ENCODE peak calls at places on chromosomes 4 and X, in five cellular contexts. B is stomach, U is suprapubic skin, R is K562, V is breast epithelium. I is an unnamed sample.

GRCh38 chrX:77160301-77160700 is 286.9 kb upstream of the FGF16 start:
- DNase-seq in B (no peak), U (no peak), V (no peak), R (no peak), I (no peak)

GRCh38 chr4:1910643-1911042 is 39.5 kb downstream of the NSD2 start:
- DNase-seq in B (peak), R (peak), V (no peak), U (no peak), I (no peak)

GRCh38 chr4:81030617-81031388 is at the start of gene BMP3:
- DNase-seq in R (no peak), U (no peak), B (no peak), V (no peak), I (no peak)

GRCh38 chr4:7817877-7818675 is 121.6 kb downstream of the AFAP1 start:
- DNase-seq in U (no peak), R (no peak), B (no peak), V (no peak), I (no peak)

GRCh38 chrX:5916945-5917344 is 311.7 kb downstream of the NLGN4X start:
- DNase-seq in R (no peak), V (no peak), B (no peak), U (no peak), I (no peak)

GRCh38 chr4:39046243-39046642 is 14.0 kb upstream of the TMEM156 start:
- DNase-seq in B (no peak), U (no peak), R (no peak), V (no peak), I (no peak)

GRCh38 chr4:19993222-19993621 is 258.5 kb upstream of the SLIT2 start:
- DNase-seq in U (no peak), V (no peak), B (no peak), R (no peak), I (no peak)

GRCh38 chrX:70262952-70263567 is 3.1 kb upstream of the P2RY4 start:
- DNase-seq in R (peak), B (no peak), U (no peak), V (peak), I (no peak)

GRCh38 chr4:152975615-152976465 is 39.7 kb downstream of the FHDC1 start:
- DNase-seq in R (no peak), U (no peak), V (no peak), B (no peak), I (no peak)

GRCh38 chr4:89000844-89001360 is 56.1 kb downstream of the FAM13A start:
- DNase-seq in B (no peak), V (no peak), R (no peak), U (no peak), I (no peak)

GRCh38 chr4:70746179-70746839 is 24.5 kb downstream of the RUFY3 start:
- DNase-seq in B (no peak), R (no peak), U (no peak), V (no peak), I (no peak)

GRCh38 chr4:14749910-14750309 is 252.4 kb upstream of the CPEB2 start:
- DNase-seq in R (no peak), U (no peak), V (no peak), B (peak), I (no peak)

DNA sequence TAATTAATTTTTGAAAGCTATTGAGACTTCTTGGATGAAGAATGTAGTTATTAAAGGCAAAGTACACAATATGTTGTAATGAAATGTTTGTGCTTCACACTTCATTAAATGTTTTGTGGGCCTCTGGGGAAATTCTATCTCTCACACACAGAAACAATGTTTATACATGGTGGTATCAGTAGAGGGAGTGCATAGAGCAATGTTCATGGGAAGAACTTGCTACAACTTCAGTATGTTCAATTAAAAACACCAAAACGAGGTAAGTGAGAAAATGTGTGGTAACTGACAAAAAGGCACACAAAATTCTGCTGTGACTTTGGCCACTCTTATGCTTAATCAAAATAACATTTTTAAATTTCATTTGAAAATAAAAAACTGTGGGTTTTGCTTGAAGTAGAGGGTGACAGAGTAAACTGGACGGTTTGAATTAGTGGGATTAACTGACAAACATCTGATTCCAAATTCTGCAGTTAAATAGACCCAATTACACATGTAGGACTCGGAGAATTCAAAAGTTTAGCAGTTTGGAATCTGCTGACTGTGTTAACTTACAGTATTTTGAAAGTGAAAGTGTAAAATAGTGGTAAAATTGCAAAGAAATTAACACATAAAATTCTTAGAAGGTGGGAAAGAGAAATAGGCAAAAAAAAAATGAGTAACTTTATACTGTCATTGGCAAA is 111.4 kb upstream of the TTC29 start:
- DNase-seq in B (no peak), R (no peak), V (no peak), U (no peak), I (no peak)
- H3K4me3 ChIP-seq in B (peak), R (peak), V (peak), U (peak), I (peak)

GRCh38 chrX:103688949-103689348 is 2.5 kb upstream of the MORF4L2 start:
- DNase-seq in V (no peak), R (peak), B (no peak), U (no peak), I (no peak)

GRCh38 chrX:103687073-103687695 is 685 bp upstream of the MORF4L2 start:
- DNase-seq in B (peak), V (peak), R (peak), U (peak), I (no peak)

GRCh38 chrX:103686199-103687072 is at the start of gene MORF4L2:
- DNase-seq in V (peak), B (peak), R (peak), U (peak), I (no peak)

GRCh38 chrX:103685396-103685795 is 1.1 kb downstream of the MORF4L2 start:
- DNase-seq in U (no peak), V (no peak), B (no peak), R (peak), I (no peak)

GRCh38 chrX:103687696-103688191 is 1.2 kb upstream of the MORF4L2 start:
- DNase-seq in R (peak), V (peak), B (peak), U (peak), I (no peak)
- TF ChIP-seq POLR2AphosphoS5 in R (peak), V (peak), B (peak), U (no peak), I (no peak)

GRCh38 chr4:65670331-65671031 is at the start of gene EPHA5:
- DNase-seq in V (no peak), B (peak), R (no peak), U (peak), I (peak)
- TF ChIP-seq CTCF in V (no peak), B (no peak), R (no peak), U (no peak), I (no peak)

GRCh38 chr4:98546910-98547544 is 111.4 kb downstream of the TSPAN5 start:
- DNase-seq in B (no peak), R (no peak), V (peak), U (no peak), I (no peak)
- H3K4me3 ChIP-seq in B (peak), R (no peak), V (peak), U (peak), I (peak)

GRCh38 chr4:107935246-107935645 is 3.9 kb downstream of the CYP2U1 start:
- DNase-seq in V (no peak), U (no peak), R (no peak), B (no peak), I (no peak)

GRCh38 chr4:107937040-107937439 is 5.7 kb downstream of the CYP2U1 start:
- DNase-seq in B (no peak), V (no peak), U (no peak), R (no peak), I (no peak)

GRCh38 chr4:107930821-107931774 is at the start of gene CYP2U1:
- DNase-seq in V (peak), U (peak), B (peak), R (peak), I (no peak)

DNA sequence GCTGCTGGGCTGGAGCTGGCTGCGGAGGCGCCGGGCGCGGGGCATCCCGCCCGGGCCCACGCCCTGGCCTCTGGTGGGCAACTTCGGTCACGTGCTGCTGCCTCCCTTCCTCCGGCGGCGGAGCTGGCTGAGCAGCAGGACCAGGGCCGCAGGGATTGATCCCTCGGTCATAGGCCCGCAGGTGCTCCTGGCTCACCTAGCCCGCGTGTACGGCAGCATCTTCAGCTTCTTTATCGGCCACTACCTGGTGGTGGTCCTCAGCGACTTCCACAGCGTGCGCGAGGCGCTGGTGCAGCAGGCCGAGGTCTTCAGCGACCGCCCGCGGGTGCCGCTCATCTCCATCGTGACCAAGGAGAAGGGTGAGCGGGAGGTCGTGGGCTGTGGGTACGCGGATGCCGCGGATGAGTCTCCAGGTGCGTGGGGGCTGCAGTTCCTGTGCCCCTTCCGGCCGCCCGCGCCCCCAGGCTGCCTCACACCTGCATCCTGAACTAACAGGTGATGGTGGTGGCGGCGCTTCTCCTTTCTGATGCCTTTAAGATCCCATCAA is 499 bp downstream of the CYP2U1 start:
- DNase-seq in U (peak), R (no peak), V (no peak), B (no peak), I (no peak)
- TF ChIP-seq POLR2AphosphoS5 in U (no peak), R (no peak), V (no peak), B (no peak), I (no peak)

GRCh38 chrX:30060718-30061117 is 154.6 kb upstream of the MAGEB2 start:
- DNase-seq in B (no peak), V (no peak), U (no peak), R (no peak), I (no peak)
- TF ChIP-seq CTCF in B (no peak), V (no peak), U (no peak), R (no peak), I (no peak)